ENCODE peak calls at places on chromosomes 2 and 18, in four cellular contexts. N, L, X and P are unnamed samples.

GRCh38 chr2:192196451-192197194 is 1.9 kb upstream of the TMEFF2 start:
- DNase-seq in N (no peak), L (no peak), X (no peak), P (no peak)

GRCh38 chr2:64143154-64144056 is 815 bp downstream of the PELI1 start:
- DNase-seq in N (no peak), L (no peak), X (peak; percentile 43), P (peak; percentile 12)

GRCh38 chr2:7057865-7058400 is 140.7 kb downstream of the RNF144A start:
- DNase-seq in N (no peak), L (peak; percentile 48), X (no peak), P (no peak)

GRCh38 chr2:160303076-160303475 is 103.0 kb upstream of the ITGB6 start:
- DNase-seq in N (no peak), L (no peak), X (no peak), P (no peak)

GRCh38 chr2:47519604-47520301 is 116.8 kb downstream of the MSH2 start:
- DNase-seq in N (no peak), L (no peak), X (no peak), P (no peak)

GRCh38 chr2:157173740-157174184 is 83.7 kb upstream of the GALNT5 start:
- DNase-seq in N (no peak), L (no peak), X (no peak), P (no peak)

GRCh38 chr18:5890261-5890605 is 5.1 kb downstream of the TMEM200C start:
- DNase-seq in N (no peak), L (no peak), X (no peak), P (no peak)

GRCh38 chr2:200193791-200194190 is 112.7 kb upstream of the SPATS2L start:
- DNase-seq in N (no peak), L (no peak), X (no peak), P (no peak)

GRCh38 chr2:69166812-69167468 is 154.0 kb downstream of the ANTXR1 start:
- DNase-seq in N (no peak), L (no peak), X (no peak), P (no peak)

GRCh38 chr18:2338601-2339000 is 232.7 kb downstream of the METTL4 start:
- DNase-seq in N (no peak), L (no peak), X (no peak), P (no peak)

GRCh38 chr18:55522011-55522410 is 66.0 kb downstream of the TCF4 start:
- DNase-seq in N (no peak), L (no peak), X (peak; percentile 41), P (no peak)

GRCh38 chr2:206996556-206997065 is 57.3 kb downstream of the CPO start:
- DNase-seq in N (no peak), L (no peak), X (no peak), P (no peak)

GRCh38 chr18:23200751-23201150 is 65.5 kb downstream of the CABLES1 start:
- DNase-seq in N (no peak), L (no peak), X (no peak), P (no peak)

GRCh38 chr2:169819106-169819505 is 5.6 kb downstream of the METTL5 start:
- DNase-seq in N (no peak), L (no peak), X (no peak), P (no peak)

GRCh38 chr18:26655614-26656400 is 107.5 kb upstream of the KCTD1 start:
- DNase-seq in N (no peak), L (no peak), X (no peak), P (no peak)

GRCh38 chr2:165018207-165018606 is 62.9 kb upstream of the SLC38A11 start:
- DNase-seq in N (no peak), L (no peak), X (no peak), P (no peak)

GRCh38 chr2:24454258-24454657 is 36.8 kb upstream of the NCOA1 start:
- DNase-seq in N (no peak), L (no peak), X (no peak), P (no peak)

GRCh38 chr2:70887550-70888229 is 48.0 kb upstream of the ATP6V1B1 start:
- DNase-seq in N (no peak), L (no peak), X (no peak), P (no peak)

GRCh38 chr18:7817596-7817995 is 250.5 kb downstream of the PTPRM start:
- DNase-seq in N (no peak), L (no peak), X (no peak), P (no peak)

GRCh38 chr2:85353876-85354285 is 447 bp downstream of the RETSAT start:
- DNase-seq in N (no peak), L (no peak), X (peak; percentile 67), P (no peak)

GRCh38 chr2:15206419-15206818 is 354.7 kb downstream of the NBAS start:
- DNase-seq in N (no peak), L (no peak), X (no peak), P (no peak)

GRCh38 chr2:15200581-15200980 is 360.6 kb downstream of the NBAS start:
- DNase-seq in N (no peak), L (no peak), X (peak; percentile 32), P (no peak)

GRCh38 chr2:15201009-15201408 is 360.1 kb downstream of the NBAS start:
- DNase-seq in N (no peak), L (no peak), X (no peak), P (no peak)

GRCh38 chr2:15205562-15205961 is 355.6 kb downstream of the NBAS start:
- DNase-seq in N (no peak), L (no peak), X (no peak), P (no peak)
- TF ChIP-seq SPI1 in N (peak; percentile 33), L (no peak), X (peak; percentile 74), P (no peak)

GRCh38 chr2:221572180-221572820 is at the start of gene EPHA4:
- DNase-seq in N (no peak), L (no peak), X (peak; percentile 65), P (peak; percentile 80)
- TF ChIP-seq SPI1 in N (no peak), L (no peak), X (no peak), P (no peak)

GRCh38 chr18:21115519-21116411 is 4.2 kb upstream of the ROCK1 start:
- DNase-seq in N (peak; percentile 57), L (no peak), X (no peak), P (no peak)
- TF ChIP-seq SPI1 in N (no peak), L (no peak), X (no peak), P (no peak)

DNA sequence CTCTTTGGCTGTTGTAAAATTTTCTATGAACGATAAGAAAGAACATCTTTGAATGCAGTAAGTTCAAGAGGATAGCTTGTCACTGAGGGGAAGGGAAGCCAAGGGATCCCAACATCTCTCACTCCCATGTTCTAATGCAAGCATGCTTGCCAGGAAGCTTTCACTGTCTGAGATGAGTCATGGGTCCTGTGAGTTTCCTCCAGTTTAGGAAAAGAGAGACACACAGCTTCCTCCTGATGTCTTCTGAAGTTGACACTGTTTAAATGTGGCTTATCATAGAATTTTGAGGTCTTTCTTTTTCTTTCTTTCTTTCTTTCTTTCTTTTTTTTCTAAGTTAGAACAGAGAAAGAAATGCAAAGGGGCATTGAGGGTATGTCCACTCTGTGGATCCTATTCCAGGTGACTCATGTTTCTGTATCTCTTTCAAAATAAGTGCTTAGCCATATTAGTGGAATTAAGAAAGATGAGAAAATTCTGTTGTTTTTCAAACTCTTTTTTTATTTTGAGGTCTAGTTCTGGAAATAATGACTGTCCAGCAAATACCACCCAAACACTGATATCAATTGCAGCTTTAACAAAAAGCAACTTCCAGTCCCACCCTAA is 146.6 kb downstream of the RDH14 start:
- DNase-seq in N (no peak), L (no peak), X (no peak), P (no peak)
- TF ChIP-seq SPI1 in N (no peak), L (no peak), X (no peak), P (no peak)

GRCh38 chr2:135875491-135876065 is 665 bp downstream of the MCM6 start:
- DNase-seq in N (no peak), L (no peak), X (peak; percentile 48), P (peak; percentile 51)
- TF ChIP-seq SPI1 in N (no peak), L (no peak), X (no peak), P (no peak)

GRCh38 chr2:33377048-33377447 is 99.4 kb upstream of the RASGRP3 start:
- DNase-seq in N (no peak), L (no peak), X (no peak), P (no peak)

GRCh38 chr2:33378551-33379220 is 97.8 kb upstream of the RASGRP3 start:
- DNase-seq in N (no peak), L (no peak), X (no peak), P (no peak)

GRCh38 chr2:33380661-33381183 is 95.7 kb upstream of the RASGRP3 start:
- DNase-seq in N (no peak), L (no peak), X (no peak), P (no peak)

GRCh38 chr2:33383838-33384237 is 92.6 kb upstream of the RASGRP3 start:
- DNase-seq in N (no peak), L (no peak), X (no peak), P (no peak)

GRCh38 chr2:33380001-33380609 is 96.3 kb upstream of the RASGRP3 start:
- DNase-seq in N (no peak), L (no peak), X (peak; percentile 17), P (no peak)
- TF ChIP-seq SPI1 in N (no peak), L (no peak), X (no peak), P (no peak)

GRCh38 chr2:148524519-148524919 is 120.0 kb upstream of the EPC2 start:
- DNase-seq in N (no peak), L (no peak), X (no peak), P (no peak)
- TF ChIP-seq SPI1 in N (no peak), L (no peak), X (no peak), P (no peak)